ENCODE peak calls at places on chromosomes 3 and 15, in four cellular contexts. K is HTR-8/SVneo; Q is HCT116; A is activated CD4-positive, alpha-beta T cell treated with anti-CD3 and anti-CD28 coated beads, Interleukin-2, amount 50 U/mL, for 48 hours. Z is an unnamed sample.

GRCh38 chr3:63920001-63920400 is 7.8 kb upstream of the SCAANT1 start:
- DNase-seq in K (no peak), Q (no peak), A (no peak), Z (no peak)

GRCh38 chr3:27729748-27730611 is 7.9 kb upstream of the EOMES start:
- DNase-seq in K (no peak), Q (no peak), A (no peak), Z (no peak)

GRCh38 chr3:113210608-113211369 is 568 bp upstream of the BOC start:
- DNase-seq in K (no peak), Q (no peak), A (no peak), Z (no peak)

GRCh38 chr3:52848617-52849016 is 13.8 kb upstream of the MUSTN1 start:
- DNase-seq in K (no peak), Q (no peak), A (no peak), Z (no peak)

GRCh38 chr3:182812123-182812522 is 18.8 kb downstream of the ATP11B start:
- DNase-seq in K (no peak), Q (no peak), A (no peak), Z (no peak)

GRCh38 chr3:122353215-122353614 is 28.2 kb downstream of the CSTA start:
- DNase-seq in K (no peak), Q (no peak), A (no peak), Z (no peak)

GRCh38 chr15:31301687-31301990 is 25.0 kb upstream of the KLF13 start:
- DNase-seq in K (no peak), Q (no peak), A (no peak), Z (no peak)

GRCh38 chr3:164453695-164454094 is 624.6 kb downstream of the SI start:
- DNase-seq in K (no peak), Q (no peak), A (no peak), Z (no peak)

GRCh38 chr3:127114337-127115070 is 78.4 kb upstream of the PRR23E start:
- DNase-seq in K (no peak), Q (no peak), A (no peak), Z (no peak)

GRCh38 chr3:85384372-85384771 is 425.6 kb downstream of the CADM2 start:
- DNase-seq in K (no peak), Q (no peak), A (no peak), Z (no peak)

GRCh38 chr15:37100109-37100873 is at the start of gene MEIS2:
- DNase-seq in K (peak), Q (peak), A (peak), Z (peak)

GRCh38 chr3:52742418-52743041 is 28.2 kb downstream of the NEK4 start:
- DNase-seq in K (peak), Q (peak), A (no peak), Z (no peak)

GRCh38 chr3:39291903-39292329 is 12.1 kb upstream of the CX3CR1 start:
- DNase-seq in K (peak), Q (peak), A (peak), Z (peak)

GRCh38 chr15:98753726-98754125 is 105.4 kb downstream of the IGF1R start:
- DNase-seq in K (no peak), Q (no peak), A (no peak), Z (no peak)

GRCh38 chr3:16589867-16590624 is 15.2 kb downstream of the DAZL start:
- DNase-seq in K (no peak), Q (no peak), A (no peak), Z (no peak)

GRCh38 chr3:194740859-194741486 is 55.3 kb downstream of the FAM43A start:
- DNase-seq in K (peak), Q (peak), A (no peak), Z (peak)

GRCh38 chr3:28601291-28601690 is 252.7 kb upstream of the AZI2 start:
- DNase-seq in K (no peak), Q (no peak), A (no peak), Z (no peak)

GRCh38 chr3:64945171-64945684 is 257.4 kb upstream of the ADAMTS9 start:
- DNase-seq in K (no peak), Q (no peak), A (no peak), Z (no peak)

GRCh38 chr3:56591256-56591655 is 34.3 kb downstream of the CCDC66 start:
- DNase-seq in K (no peak), Q (no peak), A (no peak), Z (no peak)

GRCh38 chr3:111976254-111976653 is 2.6 kb upstream of the ABHD10 start:
- DNase-seq in K (no peak), Q (no peak), A (no peak), Z (no peak)

GRCh38 chr15:67828969-67829646 is 3.8 kb downstream of the SKOR1 start:
- DNase-seq in K (no peak), Q (no peak), A (peak), Z (no peak)

Z was measured in lung.